ENCODE peak calls at places on chromosomes 6 and 20, in seven cellular contexts. One of them, this sample, is unnamed.

GRCh38 chr6:150201791-150202329 is 59.0 kb downstream of the PPP1R14C start:
- DNase-seq in lower leg skin: no peak
- DNase-seq in transverse colon: peak; percentile 75
- DNase-seq in sigmoid colon: no peak
- DNase-seq in NB4: no peak
- DNase-seq in upper lobe of left lung: no peak
- DNase-seq in stomach: no peak
- DNase-seq in this sample: peak; percentile 75

GRCh38 chr6:11120273-11121005 is 8.9 kb upstream of the ERVFRD-1 start:
- DNase-seq in lower leg skin: no peak
- DNase-seq in transverse colon: no peak
- DNase-seq in sigmoid colon: no peak
- DNase-seq in NB4: no peak
- DNase-seq in upper lobe of left lung: no peak
- DNase-seq in stomach: no peak
- DNase-seq in this sample: no peak

GRCh38 chr20:25316506-25317190 is 68.8 kb downstream of the PYGB start:
- DNase-seq in lower leg skin: no peak
- DNase-seq in transverse colon: peak; percentile 5
- DNase-seq in sigmoid colon: peak; percentile 36
- DNase-seq in NB4: no peak
- DNase-seq in upper lobe of left lung: no peak
- DNase-seq in stomach: peak; percentile 16
- DNase-seq in this sample: peak; percentile 33

GRCh38 chr6:33088258-33088930 is 12.6 kb downstream of the HLA-DPB1 start:
- DNase-seq in lower leg skin: no peak
- DNase-seq in transverse colon: no peak
- DNase-seq in sigmoid colon: no peak
- DNase-seq in NB4: no peak
- DNase-seq in upper lobe of left lung: no peak
- DNase-seq in stomach: no peak
- DNase-seq in this sample: no peak

GRCh38 chr20:10898555-10898954 is 224.8 kb upstream of the JAG1 start:
- DNase-seq in lower leg skin: no peak
- DNase-seq in transverse colon: no peak
- DNase-seq in sigmoid colon: no peak
- DNase-seq in NB4: no peak
- DNase-seq in upper lobe of left lung: no peak
- DNase-seq in stomach: no peak
- DNase-seq in this sample: no peak

GRCh38 chr6:169167581-169168301 is 85.9 kb downstream of the THBS2 start:
- DNase-seq in lower leg skin: no peak
- DNase-seq in transverse colon: no peak
- DNase-seq in sigmoid colon: peak; percentile 56
- DNase-seq in NB4: no peak
- DNase-seq in upper lobe of left lung: no peak
- DNase-seq in stomach: peak; percentile 13
- DNase-seq in this sample: no peak

GRCh38 chr6:129055796-129056195 is 172.9 kb downstream of the LAMA2 start:
- DNase-seq in lower leg skin: no peak
- DNase-seq in transverse colon: no peak
- DNase-seq in sigmoid colon: no peak
- DNase-seq in NB4: peak; percentile 7
- DNase-seq in upper lobe of left lung: no peak
- DNase-seq in stomach: no peak
- DNase-seq in this sample: no peak

GRCh38 chr6:88748141-88748540 is 215.3 kb downstream of the RNGTT start:
- DNase-seq in lower leg skin: no peak
- DNase-seq in transverse colon: no peak
- DNase-seq in sigmoid colon: no peak
- DNase-seq in NB4: no peak
- DNase-seq in upper lobe of left lung: no peak
- DNase-seq in stomach: no peak
- DNase-seq in this sample: no peak

GRCh38 chr6:142055219-142055618 is 77.5 kb upstream of the GJE1 start:
- DNase-seq in lower leg skin: no peak
- DNase-seq in transverse colon: no peak
- DNase-seq in sigmoid colon: no peak
- DNase-seq in NB4: no peak
- DNase-seq in upper lobe of left lung: no peak
- DNase-seq in stomach: no peak
- DNase-seq in this sample: no peak

GRCh38 chr6:81373414-81373813 is 379.1 kb downstream of the TENT5A start:
- DNase-seq in lower leg skin: no peak
- DNase-seq in transverse colon: no peak
- DNase-seq in sigmoid colon: no peak
- DNase-seq in NB4: no peak
- DNase-seq in upper lobe of left lung: no peak
- DNase-seq in stomach: no peak
- DNase-seq in this sample: no peak

GRCh38 chr20:61350500-61351250 is 98.6 kb downstream of the CDH4 start:
- DNase-seq in lower leg skin: no peak
- DNase-seq in transverse colon: no peak
- DNase-seq in sigmoid colon: peak; percentile 26
- DNase-seq in NB4: no peak
- DNase-seq in upper lobe of left lung: no peak
- DNase-seq in stomach: no peak
- DNase-seq in this sample: no peak

GRCh38 chr6:56364482-56365313 is 117.3 kb upstream of the COL21A1 start:
- DNase-seq in lower leg skin: no peak
- DNase-seq in transverse colon: no peak
- DNase-seq in sigmoid colon: no peak
- DNase-seq in NB4: no peak
- DNase-seq in upper lobe of left lung: no peak
- DNase-seq in stomach: no peak
- DNase-seq in this sample: no peak

GRCh38 chr6:130670142-130670541 is 157.1 kb upstream of the SMLR1 start:
- DNase-seq in lower leg skin: peak; percentile 20
- DNase-seq in transverse colon: no peak
- DNase-seq in sigmoid colon: no peak
- DNase-seq in NB4: no peak
- DNase-seq in upper lobe of left lung: no peak
- DNase-seq in stomach: no peak
- DNase-seq in this sample: no peak

GRCh38 chr20:33664762-33665144 is 2.0 kb upstream of the ACTL10 start:
- DNase-seq in lower leg skin: no peak
- DNase-seq in transverse colon: no peak
- DNase-seq in sigmoid colon: no peak
- DNase-seq in NB4: peak; percentile 29
- DNase-seq in upper lobe of left lung: no peak
- DNase-seq in stomach: no peak
- DNase-seq in this sample: no peak

GRCh38 chr20:58608096-58608840 is 42.8 kb upstream of the STX16 start:
- DNase-seq in lower leg skin: no peak
- DNase-seq in transverse colon: no peak
- DNase-seq in sigmoid colon: no peak
- DNase-seq in NB4: no peak
- DNase-seq in upper lobe of left lung: peak; percentile 53
- DNase-seq in stomach: no peak
- DNase-seq in this sample: no peak

GRCh38 chr6:12602951-12603710 is 113.4 kb upstream of the PHACTR1 start:
- DNase-seq in lower leg skin: no peak
- DNase-seq in transverse colon: peak; percentile 19
- DNase-seq in sigmoid colon: no peak
- DNase-seq in NB4: peak; percentile 54
- DNase-seq in upper lobe of left lung: no peak
- DNase-seq in stomach: peak; percentile 34
- DNase-seq in this sample: no peak

GRCh38 chr6:83270971-83271714 is 78.0 kb downstream of the RWDD2A start:
- DNase-seq in lower leg skin: no peak
- DNase-seq in transverse colon: no peak
- DNase-seq in sigmoid colon: no peak
- DNase-seq in NB4: peak; percentile 2
- DNase-seq in upper lobe of left lung: no peak
- DNase-seq in stomach: no peak
- DNase-seq in this sample: no peak

GRCh38 chr6:16700202-16700997 is 60.9 kb downstream of the ATXN1 start:
- DNase-seq in lower leg skin: no peak
- DNase-seq in transverse colon: peak; percentile 28
- DNase-seq in sigmoid colon: no peak
- DNase-seq in NB4: no peak
- DNase-seq in upper lobe of left lung: no peak
- DNase-seq in stomach: no peak
- DNase-seq in this sample: no peak

GRCh38 chr6:125101656-125102055 is 51.9 kb upstream of the TPD52L1 start:
- DNase-seq in lower leg skin: no peak
- DNase-seq in transverse colon: no peak
- DNase-seq in sigmoid colon: no peak
- DNase-seq in NB4: no peak
- DNase-seq in upper lobe of left lung: no peak
- DNase-seq in stomach: no peak
- DNase-seq in this sample: no peak

GRCh38 chr6:27280540-27281000 is 31.5 kb downstream of the POM121L2 start:
- DNase-seq in lower leg skin: no peak
- DNase-seq in transverse colon: no peak
- DNase-seq in sigmoid colon: no peak
- DNase-seq in NB4: no peak
- DNase-seq in upper lobe of left lung: no peak
- DNase-seq in stomach: no peak
- DNase-seq in this sample: no peak

GRCh38 chr6:25889877-25890853 is 16.1 kb upstream of the SLC17A3 start:
- DNase-seq in lower leg skin: no peak
- DNase-seq in transverse colon: peak; percentile 20
- DNase-seq in sigmoid colon: no peak
- DNase-seq in NB4: peak; percentile 51
- DNase-seq in upper lobe of left lung: no peak
- DNase-seq in stomach: no peak
- DNase-seq in this sample: no peak

GRCh38 chr6:26521485-26522391 is 16.4 kb upstream of the HMGN4 start:
- DNase-seq in lower leg skin: peak; percentile 65
- DNase-seq in transverse colon: peak; percentile 87
- DNase-seq in sigmoid colon: peak; percentile 92
- DNase-seq in NB4: peak; percentile 89
- DNase-seq in upper lobe of left lung: peak; percentile 96
- DNase-seq in stomach: peak; percentile 75
- DNase-seq in this sample: peak; percentile 90

GRCh38 chr20:42204261-42204660 is 586.1 kb upstream of the CHD6 start:
- DNase-seq in lower leg skin: no peak
- DNase-seq in transverse colon: no peak
- DNase-seq in sigmoid colon: no peak
- DNase-seq in NB4: peak; percentile 29
- DNase-seq in upper lobe of left lung: no peak
- DNase-seq in stomach: no peak
- DNase-seq in this sample: no peak

GRCh38 chr6:37862992-37863391 is 43.5 kb downstream of the ZFAND3 start:
- DNase-seq in lower leg skin: no peak
- DNase-seq in transverse colon: no peak
- DNase-seq in sigmoid colon: no peak
- DNase-seq in NB4: no peak
- DNase-seq in upper lobe of left lung: no peak
- DNase-seq in stomach: no peak
- DNase-seq in this sample: no peak

GRCh38 chr20:38057351-38057972 is 23.9 kb downstream of the RPRD1B start:
- DNase-seq in lower leg skin: peak; percentile 71
- DNase-seq in transverse colon: peak; percentile 85
- DNase-seq in sigmoid colon: peak; percentile 89
- DNase-seq in NB4: peak; percentile 79
- DNase-seq in upper lobe of left lung: no peak
- DNase-seq in stomach: peak; percentile 90
- DNase-seq in this sample: peak; percentile 82

GRCh38 chr20:38063911-38064310 is 30.4 kb downstream of the RPRD1B start:
- DNase-seq in lower leg skin: no peak
- DNase-seq in transverse colon: no peak
- DNase-seq in sigmoid colon: no peak
- DNase-seq in NB4: no peak
- DNase-seq in upper lobe of left lung: no peak
- DNase-seq in stomach: no peak
- DNase-seq in this sample: no peak

GRCh38 chr20:38061109-38061508 is 27.6 kb downstream of the RPRD1B start:
- DNase-seq in lower leg skin: no peak
- DNase-seq in transverse colon: no peak
- DNase-seq in sigmoid colon: no peak
- DNase-seq in NB4: no peak
- DNase-seq in upper lobe of left lung: no peak
- DNase-seq in stomach: no peak
- DNase-seq in this sample: no peak

GRCh38 chr20:38060536-38060935 is 27.0 kb downstream of the RPRD1B start:
- DNase-seq in lower leg skin: no peak
- DNase-seq in transverse colon: no peak
- DNase-seq in sigmoid colon: no peak
- DNase-seq in NB4: no peak
- DNase-seq in upper lobe of left lung: no peak
- DNase-seq in stomach: no peak
- DNase-seq in this sample: no peak

GRCh38 chr20:38059832-38060231 is 26.3 kb downstream of the RPRD1B start:
- DNase-seq in lower leg skin: no peak
- DNase-seq in transverse colon: peak; percentile 41
- DNase-seq in sigmoid colon: no peak
- DNase-seq in NB4: no peak
- DNase-seq in upper lobe of left lung: no peak
- DNase-seq in stomach: peak; percentile 30
- DNase-seq in this sample: no peak
- TF ChIP-seq POLR2A in lower leg skin: no peak
- TF ChIP-seq POLR2A in transverse colon: no peak
- TF ChIP-seq POLR2A in sigmoid colon: no peak
- TF ChIP-seq POLR2A in NB4: no peak
- TF ChIP-seq POLR2A in upper lobe of left lung: no peak
- TF ChIP-seq POLR2A in stomach: no peak
- TF ChIP-seq POLR2A in this sample: no peak

GRCh38 chr6:44028767-44029166 is 98.5 kb downstream of the MRPL14 start:
- DNase-seq in lower leg skin: no peak
- DNase-seq in transverse colon: no peak
- DNase-seq in sigmoid colon: peak; percentile 41
- DNase-seq in NB4: no peak
- DNase-seq in upper lobe of left lung: no peak
- DNase-seq in stomach: no peak
- DNase-seq in this sample: no peak
- TF ChIP-seq CTCF in lower leg skin: no peak
- TF ChIP-seq CTCF in transverse colon: no peak
- TF ChIP-seq CTCF in sigmoid colon: peak; percentile 26
- TF ChIP-seq CTCF in NB4: no peak
- TF ChIP-seq CTCF in upper lobe of left lung: no peak
- TF ChIP-seq CTCF in stomach: no peak
- TF ChIP-seq CTCF in this sample: no peak

GRCh38 chr6:68086199-68086598 is 548.9 kb upstream of the ADGRB3 start:
- DNase-seq in lower leg skin: no peak
- DNase-seq in transverse colon: no peak
- DNase-seq in sigmoid colon: no peak
- DNase-seq in NB4: no peak
- DNase-seq in upper lobe of left lung: no peak
- DNase-seq in stomach: no peak
- DNase-seq in this sample: no peak

GRCh38 chr6:68082086-68082485 is 553.0 kb upstream of the ADGRB3 start:
- DNase-seq in lower leg skin: no peak
- DNase-seq in transverse colon: no peak
- DNase-seq in sigmoid colon: no peak
- DNase-seq in NB4: no peak
- DNase-seq in upper lobe of left lung: no peak
- DNase-seq in stomach: no peak
- DNase-seq in this sample: no peak

GRCh38 chr6:68087399-68088133 is 547.5 kb upstream of the ADGRB3 start:
- DNase-seq in lower leg skin: no peak
- DNase-seq in transverse colon: no peak
- DNase-seq in sigmoid colon: no peak
- DNase-seq in NB4: peak; percentile 9
- DNase-seq in upper lobe of left lung: no peak
- DNase-seq in stomach: no peak
- DNase-seq in this sample: no peak
- TF ChIP-seq POLR2A in lower leg skin: no peak
- TF ChIP-seq POLR2A in transverse colon: no peak
- TF ChIP-seq POLR2A in sigmoid colon: no peak
- TF ChIP-seq POLR2A in NB4: no peak
- TF ChIP-seq POLR2A in upper lobe of left lung: no peak
- TF ChIP-seq POLR2A in stomach: no peak
- TF ChIP-seq POLR2A in this sample: no peak

GRCh38 chr6:17816921-17817611 is 110.3 kb upstream of the NUP153 start:
- DNase-seq in lower leg skin: no peak
- DNase-seq in transverse colon: no peak
- DNase-seq in sigmoid colon: no peak
- DNase-seq in NB4: peak; percentile 10
- DNase-seq in upper lobe of left lung: peak; percentile 39
- DNase-seq in stomach: no peak
- DNase-seq in this sample: no peak
- TF ChIP-seq CTCF in lower leg skin: no peak
- TF ChIP-seq CTCF in transverse colon: no peak
- TF ChIP-seq CTCF in sigmoid colon: no peak
- TF ChIP-seq CTCF in NB4: no peak
- TF ChIP-seq CTCF in upper lobe of left lung: no peak
- TF ChIP-seq CTCF in stomach: no peak
- TF ChIP-seq CTCF in this sample: no peak

This sample was measured in Peyer's patch.